ENCODE peak calls at places on chromosomes 1 and 21, in eight cellular contexts. B, Y, Z, R, Q, K, I and V are unnamed samples.

GRCh38 chr1:154400381-154400801 is 4.8 kb upstream of the IL6R start:
- DNase-seq in B (no peak), Y (no peak), Z (no peak), R (no peak), Q (no peak), K (no peak), I (no peak), V (peak; percentile 67)

GRCh38 chr21:41418393-41418792 is 7.6 kb upstream of the MX1 start:
- DNase-seq in B (no peak), Y (no peak), Z (no peak), R (no peak), Q (no peak), K (no peak), I (no peak), V (no peak)

GRCh38 chr1:92872719-92873118 is 40.9 kb downstream of the RPL5 start:
- DNase-seq in B (no peak), Y (no peak), Z (no peak), R (no peak), Q (no peak), K (no peak), I (no peak), V (no peak)

GRCh38 chr21:39924577-39925308 is 57.5 kb downstream of the PCP4 start:
- DNase-seq in B (no peak), Y (no peak), Z (no peak), R (peak; percentile 56), Q (no peak), K (no peak), I (no peak), V (no peak)

GRCh38 chr1:17117451-17118265 is 1.6 kb downstream of the PADI2 start:
- DNase-seq in B (no peak), Y (no peak), Z (no peak), R (no peak), Q (no peak), K (no peak), I (no peak), V (no peak)

GRCh38 chr1:162033445-162033844 is 9.8 kb upstream of the OLFML2B start:
- DNase-seq in B (no peak), Y (no peak), Z (no peak), R (no peak), Q (no peak), K (no peak), I (no peak), V (no peak)

GRCh38 chr1:162213281-162213909 is 143.9 kb downstream of the NOS1AP start:
- DNase-seq in B (no peak), Y (no peak), Z (no peak), R (peak; percentile 59), Q (no peak), K (no peak), I (peak; percentile 86), V (no peak)

GRCh38 chr1:10252508-10252907 is 42.1 kb downstream of the KIF1B start:
- DNase-seq in B (no peak), Y (no peak), Z (peak; percentile 8), R (no peak), Q (no peak), K (no peak), I (peak; percentile 20), V (no peak)

GRCh38 chr21:14523234-14523633 is 22.9 kb downstream of the SAMSN1 start:
- DNase-seq in B (no peak), Y (no peak), Z (no peak), R (no peak), Q (no peak), K (no peak), I (no peak), V (peak; percentile 40)

GRCh38 chr1:175338447-175339135 is 146.0 kb upstream of the KIAA0040 start:
- DNase-seq in B (no peak), Y (peak; percentile 15), Z (peak; percentile 42), R (peak; percentile 87), Q (peak; percentile 41), K (no peak), I (peak; percentile 3), V (peak; percentile 8)

DNA sequence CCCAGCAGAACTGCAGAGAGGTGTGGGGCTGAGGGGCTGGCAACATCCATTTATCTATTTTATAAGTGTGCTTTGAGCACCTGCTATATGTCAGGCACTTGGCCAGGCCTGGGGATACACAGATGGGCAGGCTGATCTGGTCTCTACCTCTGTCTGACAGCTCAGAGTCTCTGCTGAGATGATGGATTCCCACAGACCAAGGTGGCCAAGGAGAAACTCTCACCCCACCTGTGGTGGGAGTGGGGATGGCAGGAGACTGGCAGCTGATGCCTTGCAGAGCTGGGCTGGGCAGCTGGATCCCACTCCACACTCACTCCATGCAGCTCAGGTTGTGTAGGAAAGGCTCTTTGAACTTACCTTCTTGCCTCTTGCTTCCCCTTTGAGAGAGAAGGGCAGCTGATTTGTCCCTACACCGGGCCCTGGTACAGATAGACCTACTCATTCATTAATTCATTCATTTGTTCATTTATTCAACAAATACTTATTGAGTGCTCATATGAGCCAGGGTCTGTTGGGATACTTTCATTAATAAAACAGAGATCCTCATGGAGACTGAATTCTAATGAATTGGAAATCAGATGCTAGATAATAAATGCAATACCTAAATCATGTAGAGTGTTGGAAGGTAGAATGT is 9.0 kb downstream of the ADORA1 start:
- DNase-seq in B (no peak), Y (peak; percentile 65), Z (no peak), R (peak; percentile 19), Q (no peak), K (no peak), I (no peak), V (no peak)
- TF ChIP-seq CTCF in B (no peak), Y (no peak), Z (no peak), R (no peak), Q (no peak), K (no peak), I (no peak), V (no peak)

GRCh38 chr1:44606701-44607281 is 67.5 kb downstream of the TMEM53 start:
- DNase-seq in B (no peak), Y (no peak), Z (no peak), R (no peak), Q (no peak), K (no peak), I (no peak), V (no peak)

GRCh38 chr1:44604167-44604955 is 69.9 kb downstream of the TMEM53 start:
- DNase-seq in B (no peak), Y (no peak), Z (no peak), R (no peak), Q (no peak), K (no peak), I (no peak), V (no peak)

GRCh38 chr1:44603718-44604117 is 70.6 kb downstream of the TMEM53 start:
- DNase-seq in B (no peak), Y (no peak), Z (no peak), R (no peak), Q (peak; percentile 46), K (no peak), I (no peak), V (no peak)

GRCh38 chr1:44605904-44606615 is 68.2 kb downstream of the TMEM53 start:
- DNase-seq in B (no peak), Y (no peak), Z (no peak), R (no peak), Q (no peak), K (no peak), I (no peak), V (no peak)

DNA sequence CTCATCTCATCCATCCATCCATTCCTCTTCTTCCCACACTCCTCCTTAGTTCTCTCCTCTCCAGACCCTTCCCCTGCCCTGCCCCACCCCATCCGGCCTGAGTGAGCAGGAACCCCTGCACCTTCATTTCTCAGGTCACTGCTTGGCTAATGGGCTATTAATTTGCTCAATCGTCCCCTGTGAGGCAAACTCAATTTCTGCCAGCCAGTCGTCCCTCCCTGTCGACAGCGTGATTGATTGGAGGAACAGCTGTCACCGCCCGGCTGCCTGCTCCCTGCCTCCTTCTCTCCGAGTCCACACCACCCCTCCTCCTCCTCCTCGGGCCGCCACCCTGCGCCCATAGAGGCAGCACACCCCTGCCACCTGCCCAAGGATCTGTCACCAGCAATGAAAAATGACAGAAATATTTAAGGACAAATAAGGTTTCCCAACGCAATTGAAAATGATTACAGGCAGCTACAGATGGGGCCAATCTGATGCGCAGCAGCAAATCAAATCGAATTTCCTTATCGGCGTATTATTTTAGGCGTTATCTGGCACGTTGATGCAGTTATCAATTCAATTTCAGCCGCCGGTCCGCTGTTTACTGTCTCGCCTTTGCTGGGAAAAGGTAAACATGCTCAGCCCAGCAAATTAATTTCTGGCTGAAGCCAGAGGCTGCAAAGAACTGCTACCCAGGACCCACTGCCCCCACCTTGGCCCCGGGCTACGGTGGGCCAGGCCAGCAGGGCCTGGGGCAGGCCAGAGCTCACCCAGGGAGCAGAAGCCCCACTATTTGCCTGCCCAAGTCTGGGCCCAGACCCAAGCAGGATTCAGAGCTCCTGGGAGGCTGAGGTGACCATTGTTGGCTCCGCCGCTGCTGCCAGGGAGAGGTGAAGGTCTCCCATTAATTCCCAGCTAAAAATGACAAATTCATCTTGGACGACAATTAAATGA is 71.3 kb downstream of the TMEM53 start:
- DNase-seq in B (no peak), Y (no peak), Z (no peak), R (no peak), Q (peak; percentile 69), K (no peak), I (no peak), V (no peak)
- TF ChIP-seq REST in B (no peak), Y (no peak), Z (no peak), R (no peak), Q (no peak), K (no peak), I (no peak), V (no peak)

DNA sequence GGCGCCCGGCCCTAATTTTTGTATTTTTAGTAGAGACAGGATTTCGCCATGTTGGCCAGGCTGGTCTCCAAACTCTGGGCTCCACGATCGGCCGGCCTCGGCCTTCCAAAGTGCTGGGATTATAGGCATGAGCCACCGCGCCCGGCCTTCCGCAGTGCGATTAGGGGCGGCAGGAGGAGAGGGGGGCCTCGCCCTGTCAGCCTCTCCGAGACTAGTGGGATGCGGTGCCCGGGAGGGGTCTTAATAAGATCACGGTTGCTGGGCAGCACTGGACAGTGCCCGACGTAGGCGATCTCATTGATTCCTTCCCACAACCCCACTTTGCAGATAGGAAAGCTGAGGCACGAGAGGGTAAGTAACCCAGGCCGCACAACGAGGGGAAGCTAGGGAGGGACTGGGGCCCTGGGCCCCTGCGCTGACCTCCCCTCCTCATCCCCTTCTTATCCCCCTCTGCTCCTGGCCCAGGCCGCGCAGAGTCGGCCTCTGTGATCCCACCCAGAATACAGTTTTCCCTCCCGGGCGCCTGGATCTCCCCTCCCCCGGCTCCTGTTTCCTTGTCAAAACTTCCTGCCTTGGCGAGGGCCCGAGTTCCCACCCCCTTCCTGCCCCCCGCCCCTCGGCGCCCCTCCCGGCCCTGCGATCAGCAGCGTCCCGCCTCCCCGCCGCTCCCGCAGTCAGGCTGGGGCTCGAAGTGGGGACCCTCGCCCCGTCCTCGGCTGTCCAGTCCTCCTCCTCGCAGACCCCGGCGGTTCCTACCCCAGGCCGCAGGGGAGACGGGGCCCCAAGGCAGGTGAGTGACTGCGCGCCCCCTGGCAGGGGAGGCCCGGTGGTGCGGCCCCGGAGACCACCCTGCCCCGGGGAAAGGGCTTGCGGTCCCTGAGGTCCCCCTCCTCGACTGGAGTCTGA is at the start of gene PEAR1:
- DNase-seq in B (no peak), Y (no peak), Z (no peak), R (peak; percentile 69), Q (no peak), K (no peak), I (no peak), V (no peak)
- TF ChIP-seq CTCF in B (no peak), Y (no peak), Z (no peak), R (peak; percentile 24), Q (no peak), K (no peak), I (no peak), V (no peak)

DNA sequence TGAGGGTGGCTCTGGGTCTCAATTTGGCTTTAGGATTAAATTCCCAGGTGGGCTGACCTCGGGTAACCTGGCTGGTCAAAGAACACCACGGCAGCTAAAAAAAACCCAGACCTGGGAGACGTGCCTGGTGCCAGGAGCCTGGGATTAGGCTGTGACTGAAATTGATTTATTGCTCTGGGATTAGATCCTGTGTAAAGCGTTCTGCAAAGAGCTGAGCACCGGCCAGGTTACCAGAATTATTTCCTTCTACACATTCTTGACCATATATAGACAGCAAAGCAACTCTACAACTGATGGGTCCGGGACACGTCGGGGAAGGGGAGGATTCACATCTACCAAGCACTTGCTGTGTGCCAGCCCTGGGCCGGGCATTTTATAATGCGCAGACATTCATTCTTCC is 45.2 kb downstream of the TMCO4 start:
- DNase-seq in B (no peak), Y (no peak), Z (no peak), R (no peak), Q (no peak), K (no peak), I (no peak), V (no peak)
- TF ChIP-seq REST in B (no peak), Y (no peak), Z (no peak), R (no peak), Q (no peak), K (no peak), I (no peak), V (no peak)